ENCODE peak calls at places on chromosomes 11 and 22, in eight cellular contexts. U is PC-3; R is adipocyte; N is naive thymus-derived CD4-positive, alpha-beta T cell; Y is ascending aorta; Z is cardiac muscle cell; M is fibroblast of mammary gland; W is GM23338. L is an unnamed sample.
A peak's percentile ranks its signal among the peaks of the same experiment; 100 is the strongest.

GRCh38 chr11:10674991-10675440 is 18.5 kb downstream of the IRAG1 start:
- DNase-seq in U (no peak), R (no peak), N (no peak), Y (peak; percentile 51), Z (no peak), M (no peak), W (peak; percentile 34), L (peak; percentile 67)

GRCh38 chr22:47351836-47352579 is 589.6 kb downstream of the TBC1D22A start:
- DNase-seq in U (no peak), R (no peak), N (no peak), Y (no peak), Z (no peak), M (no peak), W (no peak), L (no peak)

GRCh38 chr11:93234602-93235207 is 36.9 kb upstream of the SLC36A4 start:
- DNase-seq in U (peak; percentile 92), R (peak; percentile 92), N (peak; percentile 52), Y (peak; percentile 8), Z (peak; percentile 88), M (peak; percentile 72), W (peak; percentile 90), L (peak; percentile 78)

GRCh38 chr11:47186076-47186936 is at the start of gene PACSIN3:
- DNase-seq in U (peak; percentile 63), R (peak; percentile 78), N (peak; percentile 22), Y (no peak), Z (peak; percentile 73), M (no peak), W (peak; percentile 62), L (no peak)

GRCh38 chr11:7450836-7451235 is 34.5 kb upstream of the OLFML1 start:
- DNase-seq in U (no peak), R (no peak), N (no peak), Y (no peak), Z (no peak), M (no peak), W (no peak), L (peak; percentile 6)

GRCh38 chr11:121086866-121087265 is 14.2 kb upstream of the TECTA start:
- DNase-seq in U (peak; percentile 34), R (peak; percentile 70), N (no peak), Y (no peak), Z (no peak), M (no peak), W (no peak), L (no peak)

GRCh38 chr22:31089101-31090100 is 8.3 kb downstream of the SMTN start:
- DNase-seq in U (no peak), R (peak; percentile 67), N (no peak), Y (no peak), Z (peak; percentile 73), M (peak; percentile 49), W (peak; percentile 59), L (peak; percentile 53)

GRCh38 chr11:43359432-43359818 is 705 bp downstream of the TTC17 start:
- DNase-seq in U (peak; percentile 23), R (peak; percentile 62), N (peak; percentile 25), Y (no peak), Z (peak; percentile 42), M (peak; percentile 31), W (peak; percentile 45), L (peak; percentile 28)

GRCh38 chr11:84289381-84289906 is 1003.3 kb upstream of the CCDC90B start:
- DNase-seq in U (peak; percentile 6), R (peak; percentile 13), N (no peak), Y (no peak), Z (no peak), M (peak; percentile 65), W (no peak), L (peak; percentile 65)

DNA sequence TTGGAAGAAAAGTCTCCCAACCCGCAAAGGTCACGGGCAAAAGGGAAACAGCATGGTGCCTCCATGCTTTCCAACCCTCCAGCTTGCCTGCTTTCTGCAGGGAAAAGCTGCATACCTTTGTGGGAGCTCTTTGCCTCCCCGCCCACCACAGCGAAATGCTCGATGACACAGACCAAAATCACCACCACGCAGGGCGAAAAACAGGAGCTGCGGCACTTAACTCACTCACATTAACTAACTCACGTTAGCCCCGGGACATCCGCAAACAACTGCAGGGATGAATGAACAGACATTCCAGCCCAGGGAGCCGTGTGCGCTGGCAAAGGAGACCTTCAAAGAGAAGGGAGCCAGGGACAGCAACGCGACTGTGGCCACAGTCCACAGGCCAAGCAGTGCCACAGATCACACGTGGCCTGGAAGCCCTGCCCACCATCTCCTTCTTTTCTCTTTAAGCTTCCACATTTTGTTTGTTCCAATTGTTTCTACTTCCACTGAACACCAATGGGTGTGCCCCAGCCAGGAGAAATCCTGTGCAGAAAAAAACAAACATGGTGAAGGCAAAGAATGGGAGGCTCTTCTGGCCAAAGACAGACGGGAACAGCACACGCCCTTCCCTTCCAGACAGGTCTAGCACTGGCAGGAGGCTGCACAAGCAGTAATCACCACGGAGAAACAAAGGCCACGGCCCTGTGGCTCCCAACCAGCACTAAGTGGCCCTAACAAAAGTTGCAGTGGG is 39.3 kb downstream of the DUSP8 start:
- DNase-seq in U (no peak), R (no peak), N (no peak), Y (no peak), Z (no peak), M (peak; percentile 39), W (no peak), L (peak; percentile 23)
- H3K4me3 ChIP-seq in U (no peak overlapping the region), R (no peak overlapping the region), N (no peak overlapping the region), Y (no peak overlapping the region), Z (no peak overlapping the region), M (no peak overlapping the region), W (no peak overlapping the region), L (no peak overlapping the region)

DNA sequence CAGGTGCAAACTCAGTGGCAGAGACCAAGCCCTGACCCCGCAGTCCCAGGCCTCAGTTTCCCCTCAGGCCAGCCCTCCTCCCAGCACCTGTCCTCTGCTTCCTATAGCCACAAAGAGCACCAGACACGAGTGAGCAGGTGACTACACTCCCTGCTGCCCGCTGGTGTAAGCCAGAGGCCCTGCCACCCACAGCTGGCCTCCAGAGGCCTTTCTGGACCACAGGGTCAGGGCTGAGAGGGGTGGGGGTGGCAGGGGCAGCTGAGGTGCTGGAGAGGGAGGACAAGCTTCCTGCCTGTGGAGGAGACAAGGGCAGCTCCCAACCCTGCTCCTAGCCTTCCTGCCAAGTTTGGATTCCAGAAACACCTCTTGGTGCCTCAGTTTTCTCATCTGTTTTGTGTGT is 31.3 kb upstream of the WNT7B start:
- DNase-seq in U (no peak), R (no peak), N (no peak), Y (no peak), Z (no peak), M (no peak), W (no peak), L (peak; percentile 40)
- H3K4me3 ChIP-seq in U (no peak overlapping the region), R (peak overlapping the region; percentile 69), N (no peak overlapping the region), Y (peak overlapping the region; percentile 23), Z (no peak overlapping the region), M (no peak overlapping the region), W (no peak overlapping the region), L (no peak overlapping the region)

GRCh38 chr11:45100338-45100737 is 46.1 kb upstream of the PRDM11 start:
- DNase-seq in U (peak; percentile 23), R (no peak), N (no peak), Y (no peak), Z (no peak), M (peak; percentile 58), W (peak; percentile 83), L (peak; percentile 16)

GRCh38 chr11:45095691-45096010 is 50.8 kb upstream of the PRDM11 start:
- DNase-seq in U (no peak), R (no peak), N (no peak), Y (no peak), Z (no peak), M (no peak), W (no peak), L (no peak)

GRCh38 chr11:45098929-45099328 is 47.5 kb upstream of the PRDM11 start:
- DNase-seq in U (no peak), R (no peak), N (no peak), Y (no peak), Z (no peak), M (no peak), W (no peak), L (no peak)

GRCh38 chr11:45096636-45097035 is 49.8 kb upstream of the PRDM11 start:
- DNase-seq in U (no peak), R (peak; percentile 23), N (no peak), Y (no peak), Z (no peak), M (no peak), W (no peak), L (no peak)

DNA sequence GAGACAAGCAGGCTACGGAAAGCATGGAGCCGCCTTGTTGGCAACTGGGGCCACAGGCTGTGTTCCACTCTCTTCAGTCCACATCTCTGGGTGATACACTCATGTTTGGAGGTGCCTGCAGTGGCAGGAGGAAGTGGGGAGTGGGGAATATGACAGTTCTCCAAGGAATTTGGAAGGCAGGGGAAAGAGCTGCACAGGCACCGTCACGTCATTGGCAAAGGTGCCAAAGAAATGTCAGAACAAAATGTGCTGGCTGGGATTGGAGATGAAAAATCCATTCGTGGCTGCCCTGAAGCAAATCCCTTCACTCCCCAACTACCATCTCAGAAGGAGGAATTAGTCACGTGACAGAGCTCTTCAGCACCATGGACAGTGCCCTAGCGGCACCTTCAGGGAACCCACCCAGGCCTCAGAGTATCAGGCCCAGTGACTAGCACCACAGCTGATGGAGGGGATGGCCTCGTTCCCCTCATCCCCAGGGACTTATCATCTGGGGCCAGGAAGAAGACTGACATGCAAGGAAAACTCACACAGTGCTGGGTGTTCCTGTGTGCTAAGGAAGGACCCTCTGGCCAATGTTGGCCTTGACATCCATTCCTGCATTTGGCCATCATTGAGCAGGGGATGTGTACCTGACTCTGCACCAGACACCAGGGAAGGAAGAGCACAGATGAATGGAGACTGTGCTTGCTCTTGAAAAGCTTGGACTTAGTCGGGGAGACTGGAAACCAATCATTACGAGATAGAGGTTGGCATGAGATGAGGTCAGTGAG is 48.5 kb upstream of the PRDM11 start:
- DNase-seq in U (peak; percentile 49), R (peak; percentile 74), N (peak; percentile 32), Y (peak; percentile 29), Z (peak; percentile 93), M (peak; percentile 72), W (peak; percentile 92), L (peak; percentile 82)
- H3K4me3 ChIP-seq in U (no peak overlapping the region), R (no peak overlapping the region), N (no peak overlapping the region), Y (no peak overlapping the region), Z (no peak overlapping the region), M (no peak overlapping the region), W (no peak overlapping the region), L (no peak overlapping the region)

DNA sequence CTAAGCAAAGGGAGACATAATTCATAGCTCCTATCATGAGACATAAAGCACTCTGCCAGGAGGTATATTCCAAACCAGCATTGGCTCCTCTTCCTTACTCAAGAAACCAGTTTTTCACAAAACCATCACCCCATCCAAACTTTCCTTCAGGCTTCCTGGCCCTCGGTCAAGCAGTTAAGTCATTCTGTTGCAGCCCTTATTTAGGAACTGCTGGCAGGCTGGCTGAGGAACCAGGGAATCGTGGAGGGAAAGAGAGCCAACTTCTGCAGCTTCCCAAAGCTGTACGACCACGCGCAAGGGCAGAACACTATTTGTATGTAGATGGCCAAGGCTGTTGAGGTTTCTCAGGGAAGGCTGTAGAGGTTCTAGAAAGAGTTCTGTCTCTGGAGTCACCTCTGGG is 669 bp downstream of the IFT46 start:
- DNase-seq in U (peak; percentile 11), R (no peak), N (no peak), Y (no peak), Z (no peak), M (peak; percentile 56), W (peak; percentile 6), L (peak; percentile 79)
- H3K4me3 ChIP-seq in U (peak overlapping the region; percentile 41), R (peak overlapping the region; percentile 67), N (no peak overlapping the region), Y (peak overlapping the region; percentile 75), Z (peak overlapping the region; percentile 52), M (peak overlapping the region; percentile 74), W (no peak overlapping the region), L (peak overlapping the region; percentile 79)

DNA sequence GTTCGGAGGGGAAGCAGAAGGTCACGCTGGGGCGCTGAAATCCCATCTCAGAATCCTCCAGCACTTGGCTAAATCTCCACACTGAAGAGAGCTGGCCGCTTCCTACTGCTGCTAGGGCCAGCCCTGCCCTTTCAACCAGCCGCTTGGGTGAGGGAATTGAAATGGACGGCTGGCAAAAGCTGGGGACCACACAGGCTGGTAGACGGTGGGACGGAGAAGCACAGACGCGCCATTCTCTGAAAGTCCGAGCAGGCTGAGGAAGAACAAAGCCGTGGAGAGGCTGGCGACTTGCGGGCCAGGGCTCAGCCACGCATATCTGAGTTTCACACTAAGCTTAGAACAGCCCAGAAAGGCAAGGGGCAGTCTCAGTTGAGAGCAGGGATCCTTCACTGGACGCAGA is 3.6 kb downstream of the EHD1 start:
- DNase-seq in U (no peak), R (no peak), N (no peak), Y (no peak), Z (no peak), M (no peak), W (no peak), L (no peak)
- H3K4me3 ChIP-seq in U (peak overlapping the region; percentile 78), R (no peak overlapping the region), N (peak overlapping the region; percentile 100), Y (peak overlapping the region; percentile 93), Z (no peak overlapping the region), M (no peak overlapping the region), W (no peak overlapping the region), L (peak overlapping the region; percentile 22)